ENCODE peak calls at places on chromosomes 6 and 20, in nine cellular contexts. C, X, I, Z, Y, A, D, V and U are unnamed samples.
A peak's percentile ranks its signal among the peaks of the same experiment; 100 is the strongest.

GRCh38 chr6:113859349-113860164 is 2.4 kb downstream of the MARCKS start:
- DNase-seq in C (no peak), X (peak; percentile 19), I (peak; percentile 74), Z (no peak), Y (no peak), A (no peak), D (peak; percentile 69), V (no peak), U (no peak)

GRCh38 chr6:88368071-88368787 is 202.1 kb upstream of the CNR1 start:
- DNase-seq in C (no peak), X (no peak), I (no peak), Z (no peak), Y (no peak), A (no peak), D (no peak), V (no peak), U (no peak)

GRCh38 chr6:166782541-166782940 is 155.5 kb upstream of the RPS6KA2 start:
- DNase-seq in C (no peak), X (no peak), I (no peak), Z (no peak), Y (no peak), A (no peak), D (no peak), V (no peak), U (no peak)

GRCh38 chr20:58891686-58892125 is 39.2 kb downstream of the GNAS start:
- DNase-seq in C (peak; percentile 64), X (peak; percentile 66), I (peak; percentile 74), Z (peak; percentile 51), Y (peak; percentile 37), A (no peak), D (peak; percentile 72), V (no peak), U (peak; percentile 68)

GRCh38 chr6:33761922-33762629 is 15.4 kb upstream of the IP6K3 start:
- DNase-seq in C (peak; percentile 85), X (peak; percentile 82), I (no peak), Z (no peak), Y (peak; percentile 40), A (no peak), D (peak; percentile 97), V (no peak), U (peak; percentile 35)

GRCh38 chr20:53071833-53072232 is 99.7 kb downstream of the TSHZ2 start:
- DNase-seq in C (no peak), X (no peak), I (no peak), Z (no peak), Y (no peak), A (no peak), D (no peak), V (no peak), U (no peak)

GRCh38 chr6:123940551-123940950 is 136.9 kb downstream of the NKAIN2 start:
- DNase-seq in C (no peak), X (no peak), I (no peak), Z (no peak), Y (no peak), A (no peak), D (no peak), V (no peak), U (no peak)

GRCh38 chr20:14955396-14955795 is 618.0 kb upstream of the FLRT3 start:
- DNase-seq in C (no peak), X (no peak), I (no peak), Z (no peak), Y (no peak), A (no peak), D (no peak), V (no peak), U (no peak)

GRCh38 chr6:90184334-90185298 is 112.0 kb downstream of the BACH2 start:
- DNase-seq in C (peak; percentile 58), X (peak; percentile 86), I (no peak), Z (no peak), Y (no peak), A (no peak), D (no peak), V (no peak), U (no peak)

GRCh38 chr20:50824137-50824536 is 29.3 kb downstream of the BCAS4 start:
- DNase-seq in C (no peak), X (no peak), I (peak; percentile 96), Z (no peak), Y (no peak), A (peak; percentile 60), D (peak; percentile 62), V (peak; percentile 97), U (no peak)

GRCh38 chr6:33958208-33958862 is 154.5 kb upstream of the MLN start:
- DNase-seq in C (no peak), X (peak; percentile 25), I (no peak), Z (peak; percentile 43), Y (no peak), A (no peak), D (no peak), V (no peak), U (no peak)

GRCh38 chr6:40583694-40584093 is 3.5 kb downstream of the LRFN2 start:
- DNase-seq in C (no peak), X (no peak), I (no peak), Z (no peak), Y (no peak), A (no peak), D (no peak), V (no peak), U (no peak)

GRCh38 chr6:40585218-40585617 is 1.9 kb downstream of the LRFN2 start:
- DNase-seq in C (no peak), X (no peak), I (no peak), Z (no peak), Y (no peak), A (no peak), D (no peak), V (no peak), U (no peak)

GRCh38 chr6:40585661-40586269 is 1.4 kb downstream of the LRFN2 start:
- DNase-seq in C (no peak), X (no peak), I (no peak), Z (peak; percentile 49), Y (no peak), A (no peak), D (no peak), V (no peak), U (no peak)

GRCh38 chr6:40586369-40586768 is 795 bp downstream of the LRFN2 start:
- DNase-seq in C (no peak), X (no peak), I (no peak), Z (no peak), Y (no peak), A (no peak), D (no peak), V (no peak), U (no peak)

DNA sequence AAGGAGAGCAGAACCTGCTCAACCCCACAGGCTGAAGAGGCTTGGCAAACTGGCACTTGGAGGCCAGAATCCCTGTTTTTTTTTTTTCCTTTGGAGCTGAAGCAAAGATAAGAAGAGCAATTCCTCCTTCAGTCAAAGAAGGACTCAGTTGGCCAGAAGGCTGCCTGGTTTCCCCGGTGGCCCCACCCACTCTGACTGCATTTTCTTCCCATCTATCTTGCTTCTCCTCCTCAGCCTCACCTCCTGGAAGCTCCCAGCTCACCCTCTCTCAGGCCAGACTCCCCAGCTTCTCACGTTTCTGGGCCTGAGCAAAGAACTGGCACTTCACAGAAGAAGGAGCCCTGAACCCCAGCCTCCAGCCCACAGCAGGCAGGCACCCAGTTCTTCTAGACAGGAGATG is 2.4 kb downstream of the LRFN2 start:
- DNase-seq in C (no peak), X (no peak), I (no peak), Z (no peak), Y (no peak), A (no peak), D (no peak), V (no peak), U (no peak)
- H3K4me1 ChIP-seq in C (peaks cover 8% of the 10 kb centered on the region), X (no peaks in the 10 kb centered on the region), I (no peaks in the 10 kb centered on the region), Z (peaks cover 17% of the 10 kb centered on the region), Y (no peaks in the 10 kb centered on the region), A (no peaks in the 10 kb centered on the region), D (peaks cover 6% of the 10 kb centered on the region), V (no peaks in the 10 kb centered on the region), U (peaks cover 25% of the 10 kb centered on the region)

GRCh38 chr6:38215651-38216319 is 396.3 kb downstream of the ZFAND3 start:
- DNase-seq in C (no peak), X (no peak), I (no peak), Z (no peak), Y (no peak), A (no peak), D (no peak), V (no peak), U (no peak)
- H3K27ac ChIP-seq in C (no peak overlapping the region), X (no peak overlapping the region), I (peak overlapping the region; percentile 74), Z (no peak overlapping the region), Y (no peak overlapping the region), A (no peak overlapping the region), D (no peak overlapping the region), V (no peak overlapping the region), U (no peak overlapping the region)

GRCh38 chr20:46108435-46108841 is 9.7 kb upstream of the CD40 start:
- DNase-seq in C (no peak), X (no peak), I (no peak), Z (no peak), Y (no peak), A (no peak), D (no peak), V (no peak), U (no peak)

GRCh38 chr20:46111836-46112212 is 6.3 kb upstream of the CD40 start:
- DNase-seq in C (no peak), X (no peak), I (no peak), Z (no peak), Y (no peak), A (no peak), D (no peak), V (no peak), U (no peak)

GRCh38 chr20:46112430-46113020 is 5.6 kb upstream of the CD40 start:
- DNase-seq in C (no peak), X (no peak), I (peak; percentile 9), Z (no peak), Y (no peak), A (no peak), D (no peak), V (no peak), U (no peak)

GRCh38 chr20:46111028-46111835 is 6.9 kb upstream of the CD40 start:
- DNase-seq in C (no peak), X (no peak), I (peak; percentile 70), Z (no peak), Y (no peak), A (no peak), D (no peak), V (no peak), U (no peak)

GRCh38 chr20:46108976-46109375 is 9.1 kb upstream of the CD40 start:
- DNase-seq in C (no peak), X (no peak), I (no peak), Z (no peak), Y (no peak), A (no peak), D (no peak), V (no peak), U (no peak)
- H3K4me1 ChIP-seq in C (no peaks in the 10 kb centered on the region), X (peaks cover 6% of the 10 kb centered on the region), I (no peaks in the 10 kb centered on the region), Z (no peaks in the 10 kb centered on the region), Y (no peaks in the 10 kb centered on the region), A (no peaks in the 10 kb centered on the region), D (no peaks in the 10 kb centered on the region), V (no peaks in the 10 kb centered on the region), U (no peaks in the 10 kb centered on the region)

DNA sequence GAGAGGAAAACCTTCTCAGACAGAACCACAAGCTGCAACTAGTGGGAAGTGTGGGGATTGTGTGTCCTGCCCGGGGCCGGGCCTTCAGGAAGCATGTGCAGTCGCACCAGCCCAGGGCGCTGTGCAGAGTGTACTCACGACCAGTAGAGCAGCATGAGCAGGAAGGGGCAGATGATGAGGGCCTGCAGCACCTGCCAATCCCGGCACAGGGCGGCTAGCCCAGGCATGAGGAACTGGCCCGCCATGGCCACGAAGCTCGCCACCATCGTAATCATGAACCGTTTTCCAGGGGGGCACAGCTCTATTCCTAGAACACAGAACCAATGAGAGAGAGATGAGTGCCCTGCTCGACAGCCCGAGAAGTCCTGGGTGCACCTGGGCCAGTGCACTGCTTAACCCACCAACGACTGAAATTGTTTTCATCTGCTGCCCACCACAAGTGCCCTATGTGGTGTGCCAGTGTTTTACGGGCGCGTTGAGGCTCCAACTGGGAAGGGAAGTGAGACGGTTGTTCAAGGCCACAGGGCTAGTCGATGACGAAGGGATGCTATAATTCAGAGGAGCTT is 65.0 kb downstream of the PSMG4 start:
- DNase-seq in C (no peak), X (no peak), I (no peak), Z (no peak), Y (no peak), A (no peak), D (no peak), V (no peak), U (no peak)
- H3K27ac ChIP-seq in C (peak overlapping the region; percentile 64), X (no peak overlapping the region), I (no peak overlapping the region), Z (no peak overlapping the region), Y (peak overlapping the region; percentile 82), A (peak overlapping the region; percentile 42), D (peak overlapping the region; percentile 61), V (no peak overlapping the region), U (no peak overlapping the region)